ENCODE peak calls at places on chromosome 13, in ten cellular contexts. Y is Peyer's patch, V is sigmoid colon, M is endothelial cell of umbilical vein, E is K562, P is stomach, O is heart left ventricle, X is tibial nerve, L is GM12878, W is uterus. F is an unnamed sample.
A peak's percentile ranks its signal among the peaks of the same experiment; 100 is the strongest.

GRCh38 chr13:109162248-109163051 is 533.0 kb downstream of the MYO16 start:
- DNase-seq in W (no peak), M (no peak), X (no peak), V (no peak), Y (peak; percentile 45), P (no peak), E (no peak), L (peak; percentile 98), O (no peak), F (no peak)

GRCh38 chr13:54614729-54615128 is 1586.1 kb downstream of the OLFM4 start:
- DNase-seq in V (no peak), W (no peak), L (no peak), M (no peak), X (no peak), E (no peak), P (no peak), O (no peak), Y (no peak), F (no peak)

GRCh38 chr13:76729690-76730089 is 156.5 kb downstream of the KCTD12 start:
- DNase-seq in M (peak; percentile 24), L (no peak), V (no peak), W (no peak), Y (no peak), E (no peak), O (no peak), X (no peak), P (no peak), F (no peak)

GRCh38 chr13:108700421-108701170 is 71.2 kb downstream of the MYO16 start:
- DNase-seq in X (no peak), O (no peak), Y (no peak), W (no peak), M (no peak), V (no peak), L (no peak), P (no peak), E (no peak), F (no peak)

GRCh38 chr13:97221989-97222700 is at the start of gene MBNL2:
- DNase-seq in O (peak; percentile 91), L (peak; percentile 77), V (peak; percentile 97), M (peak; percentile 98), W (peak; percentile 87), Y (peak; percentile 89), P (peak; percentile 90), X (peak; percentile 87), E (peak; percentile 80), F (peak; percentile 39)

GRCh38 chr13:102045713-102046112 is 356.1 kb downstream of the FGF14 start:
- DNase-seq in M (no peak), Y (no peak), W (no peak), O (no peak), V (no peak), X (no peak), L (no peak), P (no peak), E (no peak), F (no peak)

GRCh38 chr13:94988654-94989053 is 276.3 kb upstream of the SOX21 start:
- DNase-seq in V (no peak), X (no peak), E (no peak), Y (no peak), M (peak; percentile 13), P (no peak), O (no peak), L (no peak), W (no peak), F (no peak)

GRCh38 chr13:75489502-75490263 is 7.7 kb upstream of the TBC1D4 start:
- DNase-seq in P (peak; percentile 35), O (no peak), E (no peak), M (no peak), V (no peak), W (no peak), Y (no peak), X (no peak), L (peak; percentile 76), F (no peak)

GRCh38 chr13:26485786-26486185 is 71.7 kb upstream of the WASF3 start:
- DNase-seq in M (no peak), L (no peak), X (no peak), V (peak; percentile 80), Y (no peak), P (no peak), W (peak; percentile 55), O (no peak), E (no peak), F (no peak)

GRCh38 chr13:44848956-44849748 is 140.1 kb downstream of the NUFIP1 start:
- DNase-seq in W (peak; percentile 51), M (no peak), L (no peak), P (no peak), O (no peak), V (no peak), X (peak; percentile 26), E (no peak), Y (no peak), F (no peak)

GRCh38 chr13:112905619-112905989 is 63.4 kb upstream of the MCF2L start:
- DNase-seq in X (no peak), L (no peak), O (no peak), W (no peak), M (no peak), P (no peak), V (no peak), E (no peak), Y (no peak), F (no peak)

GRCh38 chr13:52053460-52053859 is 29.0 kb downstream of the UTP14C start:
- DNase-seq in W (no peak), V (no peak), P (no peak), M (no peak), X (no peak), Y (no peak), L (no peak), E (no peak), O (no peak), F (no peak)

GRCh38 chr13:77740931-77741586 is 43.6 kb downstream of the SLAIN1 start:
- DNase-seq in X (no peak), W (no peak), O (no peak), V (no peak), E (no peak), P (no peak), L (no peak), Y (no peak), M (no peak), F (no peak)

GRCh38 chr13:35252536-35253205 is 223.8 kb downstream of the MAB21L1 start:
- DNase-seq in X (no peak), M (no peak), P (no peak), V (no peak), E (no peak), Y (no peak), W (no peak), L (peak; percentile 21), O (no peak), F (no peak)

GRCh38 chr13:49443689-49444516 is at the start of the genes CAB39L and SETDB2:
- DNase-seq in P (peak; percentile 99), V (peak; percentile 100), O (peak; percentile 100), Y (peak; percentile 98), X (peak; percentile 97), L (peak; percentile 99), W (peak; percentile 99), M (peak; percentile 99), E (peak; percentile 90), F (peak; percentile 98)
- TF ChIP-seq POLR2A in P (peak; percentile 45), V (peak; percentile 64), O (no peak), Y (peak; percentile 83), X (peak; percentile 95), L (peak; percentile 98), W (peak; percentile 89), M (peak; percentile 56), E (peak; percentile 78), F (no peak)

DNA sequence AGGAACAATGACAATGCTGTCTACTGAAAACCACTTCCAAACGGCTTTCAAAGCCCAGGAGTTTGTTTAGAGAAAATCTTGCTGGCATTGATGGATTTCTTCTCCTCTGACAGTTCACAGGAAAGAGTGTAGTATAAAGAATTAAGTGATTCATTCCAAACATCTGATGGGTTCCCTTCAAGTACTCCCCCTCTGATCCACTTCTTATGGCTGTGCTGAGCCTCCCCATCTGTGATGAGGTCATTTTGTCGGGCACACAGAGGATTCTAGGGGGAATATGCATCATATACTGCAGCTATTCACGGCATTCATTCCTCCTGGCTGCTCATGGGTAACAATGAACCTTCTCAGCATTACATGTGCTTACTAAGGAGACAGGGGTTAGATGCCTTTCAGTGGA is 107.9 kb downstream of the RGCC start:
- DNase-seq in X (no peak), L (no peak), Y (no peak), E (no peak), P (no peak), O (no peak), W (no peak), M (peak; percentile 61), V (no peak), F (no peak)
- H3K4me1 ChIP-seq in X (peaks cover 85% of the 10 kb centered on the region), L (no peaks in the 10 kb centered on the region), Y (no peaks in the 10 kb centered on the region), E (no peaks in the 10 kb centered on the region), P (peaks cover 29% of the 10 kb centered on the region), O (peaks cover 33% of the 10 kb centered on the region), W (no peaks in the 10 kb centered on the region), M (peaks cover 37% of the 10 kb centered on the region), V (peaks cover 36% of the 10 kb centered on the region), F (peaks cover 9% of the 10 kb centered on the region)

DNA sequence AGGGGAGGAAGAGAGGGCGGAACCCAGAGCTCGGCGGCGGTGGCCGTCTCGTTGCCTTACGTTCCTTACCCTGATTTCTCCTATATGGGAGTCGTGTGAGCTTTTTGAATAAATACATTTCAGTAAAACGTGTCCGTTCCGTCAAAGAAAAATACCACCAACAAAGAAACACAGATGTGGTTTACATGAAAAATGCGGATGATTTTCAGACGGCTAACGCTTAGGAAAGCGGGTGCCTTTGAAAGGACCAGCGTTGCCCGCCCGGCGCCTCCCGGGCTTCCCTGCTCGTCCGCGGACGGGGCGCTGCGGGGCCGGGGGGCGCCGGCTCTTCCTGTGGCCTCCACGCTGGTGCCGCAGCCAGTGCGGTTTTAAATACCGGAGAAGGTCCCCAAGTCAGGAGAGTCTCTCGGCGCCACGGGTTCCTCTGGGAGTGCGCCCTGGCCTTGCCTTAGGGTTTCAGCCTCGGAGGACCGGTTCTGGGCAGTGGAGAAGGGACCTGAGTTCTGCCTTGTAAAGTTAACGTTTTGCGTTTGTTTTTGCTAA is 813 bp downstream of the UPF3A start:
- DNase-seq in Y (peak; percentile 27), V (peak; percentile 72), O (peak; percentile 40), X (no peak), L (peak; percentile 23), P (peak; percentile 47), M (peak; percentile 83), E (peak; percentile 61), W (peak; percentile 41), F (no peak)
- TF ChIP-seq POLR2A in Y (peak; percentile 22), V (no peak), O (no peak), X (no peak), L (no peak), P (no peak), M (no peak), E (no peak), W (no peak), F (no peak)

DNA sequence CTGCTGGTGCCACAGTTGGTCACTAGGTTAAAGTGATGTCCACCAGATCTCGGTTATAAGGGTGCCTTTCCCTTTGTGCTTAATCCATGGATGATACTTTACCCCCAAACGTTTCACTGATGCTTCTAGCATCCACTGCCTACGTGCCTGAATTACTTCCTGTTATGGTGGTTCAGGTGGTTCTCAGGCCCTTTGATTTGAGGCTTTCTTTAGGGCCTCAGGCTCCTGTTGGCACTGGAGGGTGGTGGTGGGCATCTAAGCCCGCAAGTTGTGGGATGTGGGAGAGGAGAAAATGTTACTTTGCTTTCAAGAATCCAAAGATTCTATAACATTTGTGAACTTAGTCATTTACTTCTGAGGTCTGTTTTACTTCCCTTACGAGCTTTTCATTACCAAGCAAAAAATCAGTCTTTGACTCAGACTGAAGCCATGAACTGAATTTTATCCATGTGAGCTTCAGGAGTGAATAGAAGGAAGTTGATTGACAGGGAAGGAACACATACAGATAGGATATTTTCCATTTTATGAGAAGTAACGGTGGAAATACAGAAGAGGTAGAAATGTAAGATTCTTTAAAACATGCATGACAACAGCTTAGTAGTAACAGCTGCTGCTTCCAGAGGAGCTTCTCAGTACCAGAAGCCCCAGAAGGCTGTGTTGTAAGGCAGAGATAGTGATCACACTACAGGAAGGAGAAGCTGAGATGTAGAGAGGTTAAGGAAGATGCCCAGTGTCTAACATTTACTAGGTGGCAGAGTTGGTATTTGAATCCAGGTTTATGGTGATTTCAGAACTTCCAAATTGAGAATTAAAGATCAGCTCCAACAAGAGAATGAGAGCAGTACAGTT is 65.0 kb downstream of the ARHGEF7 start:
- DNase-seq in P (no peak), E (no peak), M (no peak), V (no peak), O (no peak), X (no peak), Y (no peak), L (no peak), W (no peak), F (no peak)
- H3K4me1 ChIP-seq in P (peaks cover 56% of the 10 kb centered on the region), E (peaks cover 4% of the 10 kb centered on the region), M (peaks cover 22% of the 10 kb centered on the region), V (peaks cover 44% of the 10 kb centered on the region), O (peaks cover 60% of the 10 kb centered on the region), X (peaks cover 82% of the 10 kb centered on the region), Y (peaks cover 3% of the 10 kb centered on the region), L (peaks cover 45% of the 10 kb centered on the region), W (peaks cover 4% of the 10 kb centered on the region), F (peaks cover 16% of the 10 kb centered on the region)